ENCODE peak calls at places on chromosomes 3 and 15, in four cellular contexts. L, V, Y and A are unnamed samples.
A peak's percentile ranks its signal among the peaks of the same experiment; 100 is the strongest.

GRCh38 chr15:92832992-92833438 is 67.1 kb upstream of the CHD2 start:
- DNase-seq in Y (no peak), V (no peak), L (no peak), A (no peak)

GRCh38 chr3:43394071-43394501 is 107.7 kb downstream of the SNRK start:
- DNase-seq in V (no peak), L (no peak), Y (no peak), A (no peak)

GRCh38 chr15:74896316-74896715 is 6.5 kb downstream of the MPI start:
- DNase-seq in Y (no peak), L (no peak), V (no peak), A (no peak)

GRCh38 chr3:50587806-50588758 is 18.8 kb downstream of the HEMK1 start:
- DNase-seq in V (no peak), Y (no peak), L (peak; percentile 57), A (no peak)

GRCh38 chr3:29447946-29448632 is 167.2 kb downstream of the RBMS3 start:
- DNase-seq in V (no peak), L (no peak), Y (no peak), A (no peak)

GRCh38 chr3:127822166-127822835 is at the start of gene MGLL:
- DNase-seq in L (no peak), Y (no peak), V (peak; percentile 78), A (peak; percentile 37)

GRCh38 chr15:40929730-40930429 is 740 bp downstream of the DLL4 start:
- DNase-seq in V (peak; percentile 79), Y (peak; percentile 45), L (no peak), A (peak; percentile 63)

GRCh38 chr3:20974389-20974788 is 776.6 kb downstream of the ZNF385D start:
- DNase-seq in V (peak; percentile 42), Y (no peak), L (no peak), A (no peak)

GRCh38 chr3:190435618-190436017 is 14.1 kb downstream of the TMEM207 start:
- DNase-seq in V (no peak), L (no peak), Y (no peak), A (no peak)

GRCh38 chr3:45529697-45530096 is 64.9 kb upstream of the LIMD1 start:
- DNase-seq in L (no peak), Y (no peak), V (no peak), A (no peak)

GRCh38 chr15:88187195-88187594 is 69.3 kb downstream of the NTRK3 start:
- DNase-seq in Y (no peak), V (no peak), L (no peak), A (no peak)

GRCh38 chr3:119831022-119831421 is 49.1 kb downstream of the NR1I2 start:
- DNase-seq in L (no peak), Y (no peak), V (no peak), A (no peak)

GRCh38 chr3:40137586-40138295 is 171.8 kb upstream of the EIF1B start:
- DNase-seq in Y (no peak), L (no peak), V (no peak), A (no peak)

GRCh38 chr15:62972814-62973213 is 69.7 kb upstream of the TPM1 start:
- DNase-seq in V (no peak), Y (no peak), L (no peak), A (no peak)

GRCh38 chr15:60928210-60928609 is 300.9 kb downstream of the RORA start:
- DNase-seq in V (no peak), L (no peak), Y (no peak), A (no peak)

GRCh38 chr15:60918234-60918964 is 310.7 kb downstream of the RORA start:
- DNase-seq in Y (no peak), V (no peak), L (no peak), A (no peak)

GRCh38 chr15:60923925-60924324 is 305.2 kb downstream of the RORA start:
- DNase-seq in Y (no peak), V (no peak), L (no peak), A (no peak)

GRCh38 chr15:60917469-60918130 is 311.5 kb downstream of the RORA start:
- DNase-seq in L (no peak), V (no peak), Y (no peak), A (no peak)

GRCh38 chr15:60922736-60923135 is 306.4 kb downstream of the RORA start:
- DNase-seq in L (no peak), Y (no peak), V (no peak), A (no peak)
- TF ChIP-seq FOXJ3 in L (no peak), Y (no peak), V (no peak), A (no peak)

GRCh38 chr3:54954019-54954418 is 26.2 kb upstream of the LRTM1 start:
- DNase-seq in L (no peak), V (peak; percentile 13), Y (no peak), A (no peak)
- TF ChIP-seq FOXJ3 in L (no peak), V (no peak), Y (no peak), A (no peak)

GRCh38 chr3:71801986-71802385 is 17.0 kb upstream of the PROK2 start:
- DNase-seq in V (no peak), L (no peak), Y (no peak), A (no peak)
- TF ChIP-seq FOXJ3 in V (no peak), L (no peak), Y (no peak), A (no peak)

DNA sequence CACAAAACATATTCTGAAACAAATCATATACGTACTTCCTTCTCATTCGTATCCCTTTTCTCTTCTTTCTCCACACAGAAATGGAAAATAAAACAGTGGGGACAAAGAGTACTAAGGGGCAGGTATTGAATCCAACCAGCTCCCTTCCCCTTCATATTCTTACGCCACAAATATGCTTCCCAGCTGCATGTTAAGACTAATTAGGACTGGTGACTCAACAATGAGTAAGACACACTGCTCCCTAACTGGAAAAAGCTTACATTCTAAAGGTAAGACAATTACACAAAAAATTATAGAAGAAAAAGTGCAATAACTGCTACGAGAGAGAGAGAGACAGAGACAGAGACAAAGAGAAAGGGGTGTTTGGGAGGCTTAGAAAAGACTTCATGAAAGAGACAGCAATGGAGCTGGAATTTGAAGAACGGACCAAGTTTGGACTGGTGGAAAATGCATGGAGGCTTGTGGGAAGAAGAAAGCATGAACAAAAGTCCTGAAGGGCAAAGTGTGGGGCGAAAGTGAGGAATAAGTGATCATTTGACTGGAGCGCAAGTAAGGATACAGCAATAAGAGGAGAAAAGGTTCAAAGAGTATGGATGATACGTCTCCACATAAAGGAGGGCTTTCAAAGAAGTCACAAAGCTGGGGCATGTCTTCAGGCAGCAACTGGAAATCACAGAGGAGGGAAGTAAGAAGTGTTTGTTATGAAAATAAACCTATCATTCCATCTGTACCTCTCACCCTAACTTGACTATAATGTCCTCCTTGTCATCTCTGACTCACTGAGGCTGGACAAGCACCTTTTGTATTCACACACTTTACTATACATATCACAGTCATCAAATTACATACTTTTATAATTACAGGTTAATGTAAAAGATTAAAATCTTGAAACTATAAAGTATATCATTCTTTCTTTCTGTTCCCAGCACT is 49.2 kb downstream of the RYK start:
- DNase-seq in L (no peak), V (no peak), Y (no peak), A (no peak)
- TF ChIP-seq FOXJ3 in L (no peak), V (no peak), Y (no peak), A (no peak)

GRCh38 chr15:79339588-79340314 is 28.8 kb downstream of the TMED3 start:
- DNase-seq in V (peak; percentile 25), Y (peak; percentile 40), L (peak; percentile 13), A (no peak)
- TF ChIP-seq FOXJ3 in V (no peak), Y (no peak), L (no peak), A (no peak)

DNA sequence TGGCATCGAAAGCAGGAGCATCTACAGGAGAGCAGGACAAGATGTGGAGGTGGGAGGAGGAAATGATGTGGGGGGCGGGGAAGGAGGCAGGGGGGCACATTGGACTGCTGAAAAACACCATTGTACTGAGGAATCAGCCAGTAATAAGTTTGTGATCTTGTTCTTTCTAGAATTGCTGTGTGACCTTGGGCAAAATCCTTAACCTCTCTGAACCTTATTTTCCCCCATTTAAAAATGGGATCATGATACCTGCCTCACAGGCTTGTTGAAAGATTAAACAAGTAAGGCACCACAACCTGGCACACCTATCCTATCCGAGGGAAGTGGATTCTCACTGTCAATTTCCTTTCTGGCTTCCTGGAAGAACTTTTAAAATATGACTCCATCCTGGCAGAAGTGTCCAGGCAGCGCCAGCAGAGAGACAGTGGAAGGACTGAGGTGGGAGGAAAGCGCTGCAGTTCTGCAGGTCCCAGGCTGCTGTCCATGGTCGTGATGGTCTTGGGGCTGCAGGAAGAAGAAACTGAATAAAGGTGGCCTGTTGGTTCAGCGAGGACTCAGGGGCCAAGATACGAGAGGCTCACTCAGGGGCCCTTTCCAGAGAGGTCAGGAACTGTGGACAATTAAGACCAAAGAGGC is 56.8 kb upstream of the ARRDC4 start:
- DNase-seq in V (no peak), L (no peak), Y (no peak), A (no peak)
- TF ChIP-seq FOXJ3 in V (no peak), L (no peak), Y (no peak), A (no peak)

DNA sequence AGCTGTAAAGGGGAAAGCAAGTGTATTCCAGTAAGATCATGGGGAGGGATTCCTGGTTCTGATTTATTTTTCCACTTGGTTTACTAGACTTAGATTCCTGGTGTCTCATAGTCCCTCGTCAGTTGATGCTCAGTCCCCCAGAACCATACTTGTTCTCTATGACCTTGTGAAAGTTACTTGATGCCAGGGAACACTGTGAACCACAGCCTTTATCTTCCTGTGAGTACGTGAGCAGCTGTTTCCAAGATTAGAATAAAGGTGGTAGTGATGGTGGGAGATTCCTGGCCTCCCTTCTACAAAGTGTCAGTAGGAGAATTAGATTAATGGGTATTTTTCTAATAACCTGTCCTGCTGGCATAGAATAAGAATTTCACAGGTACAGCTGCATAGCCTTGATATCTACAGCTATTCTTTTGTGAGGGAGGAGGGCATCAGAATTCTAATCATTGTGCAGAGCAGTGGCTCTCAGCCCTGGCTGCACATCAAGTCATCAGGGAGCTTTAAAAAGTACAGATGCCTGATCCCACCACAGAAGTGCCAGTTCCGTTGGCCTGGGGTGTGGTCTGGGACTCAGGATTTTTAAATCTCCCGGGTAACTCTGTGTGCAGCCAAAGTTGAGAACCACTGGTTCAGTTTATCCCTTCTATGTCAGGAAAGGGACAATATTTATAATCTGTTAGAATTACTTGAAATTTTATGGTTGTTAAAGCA is 20.0 kb downstream of the GPD1L start:
- DNase-seq in L (no peak), V (no peak), Y (no peak), A (no peak)
- TF ChIP-seq FOXJ3 in L (no peak), V (no peak), Y (no peak), A (no peak)